ENCODE peak calls at places on chromosomes 16 and 17, in four cellular contexts. O, F, H and C are unnamed samples.

GRCh38 chr17:21029032-21029431 is 13.8 kb downstream of the USP22 start:
- DNase-seq in H (peak; percentile 30), O (no peak), F (no peak), C (no peak)

GRCh38 chr16:14354561-14355351 is 275.3 kb downstream of the PARN start:
- DNase-seq in O (no peak), H (peak; percentile 49), F (no peak), C (no peak)

GRCh38 chr17:66777689-66778225 is 57.2 kb upstream of the CACNG5 start:
- DNase-seq in O (no peak), F (no peak), H (no peak), C (no peak)

GRCh38 chr16:5537347-5537746 is 439.8 kb upstream of the EEF2KMT start:
- DNase-seq in F (no peak), H (no peak), O (no peak), C (no peak)

GRCh38 chr17:27640790-27641189 is 9.8 kb downstream of the LGALS9 start:
- DNase-seq in O (no peak), H (no peak), F (no peak), C (no peak)

GRCh38 chr17:69300222-69300621 is 26.7 kb downstream of the ABCA5 start:
- DNase-seq in H (no peak), F (no peak), O (no peak), C (no peak)

GRCh38 chr17:40484285-40484972 is 17.0 kb downstream of the TNS4 start:
- DNase-seq in H (no peak), O (no peak), F (no peak), C (no peak)

GRCh38 chr16:1871974-1872635 is at the start of gene MEIOB:
- DNase-seq in H (peak; percentile 82), F (no peak), O (peak; percentile 55), C (no peak)

GRCh38 chr17:42535400-42536047 is 517 bp upstream of the NAGLU start:
- DNase-seq in F (no peak), O (no peak), H (no peak), C (no peak)

GRCh38 chr16:86668136-86668535 is 89.8 kb downstream of the FOXL1 start:
- DNase-seq in F (no peak), O (no peak), H (peak; percentile 42), C (peak; percentile 25)

GRCh38 chr16:53664724-53665345 is 38.8 kb downstream of the RPGRIP1L start:
- DNase-seq in F (no peak), O (no peak), H (no peak), C (no peak)

GRCh38 chr17:4263282-4264215 is at the start of gene ANKFY1:
- DNase-seq in O (peak; percentile 99), H (peak; percentile 94), F (peak; percentile 93), C (peak; percentile 99)
- TF ChIP-seq POLR2A in O (peak; percentile 56), H (peak; percentile 89), F (peak; percentile 72), C (no peak)

GRCh38 chr17:49439673-49440571 is 25.2 kb upstream of the PHB1 start:
- DNase-seq in F (no peak), H (no peak), O (no peak), C (peak; percentile 75)

GRCh38 chr17:49437696-49438438 is 23.2 kb upstream of the PHB1 start:
- DNase-seq in O (no peak), H (no peak), F (no peak), C (peak; percentile 50)

GRCh38 chr17:49439305-49439672 is 24.6 kb upstream of the PHB1 start:
- DNase-seq in H (no peak), O (no peak), F (no peak), C (no peak)

GRCh38 chr17:49438439-49438861 is 23.8 kb upstream of the PHB1 start:
- DNase-seq in H (no peak), O (no peak), F (no peak), C (peak; percentile 68)

DNA sequence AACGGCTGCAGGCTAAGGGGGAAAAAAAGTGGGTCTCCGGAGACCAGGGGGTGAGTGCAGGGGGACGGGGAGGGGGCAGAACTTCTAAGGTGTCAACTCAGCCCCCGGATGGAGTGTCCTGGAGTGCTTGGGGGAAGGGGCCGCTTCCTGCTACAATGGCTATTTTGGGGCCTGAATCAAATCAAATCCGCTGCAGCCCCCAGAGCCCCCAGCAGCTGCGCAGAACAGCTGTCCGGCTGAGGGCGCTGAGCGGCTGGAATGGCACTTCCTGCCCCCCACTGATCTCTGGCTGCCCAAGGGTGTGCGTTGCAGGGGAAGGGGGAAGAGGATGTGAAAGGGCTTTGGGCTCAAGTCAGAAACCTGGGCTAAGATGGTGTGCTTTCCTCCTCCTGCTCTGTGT is 24.2 kb upstream of the PHB1 start:
- DNase-seq in H (no peak), O (no peak), F (no peak), C (no peak)
- TF ChIP-seq CTCF in H (no peak), O (no peak), F (no peak), C (no peak)

GRCh38 chr16:89892055-89892630 is 18.8 kb downstream of the TCF25 start:
- DNase-seq in F (no peak), O (no peak), H (no peak), C (no peak)

GRCh38 chr16:89892635-89893034 is 19.2 kb downstream of the TCF25 start:
- DNase-seq in O (no peak), H (no peak), F (no peak), C (no peak)

GRCh38 chr16:89890886-89891657 is 17.7 kb downstream of the TCF25 start:
- DNase-seq in H (no peak), O (no peak), F (no peak), C (no peak)

GRCh38 chr16:89887243-89887642 is 13.9 kb downstream of the TCF25 start:
- DNase-seq in F (no peak), O (no peak), H (no peak), C (no peak)

DNA sequence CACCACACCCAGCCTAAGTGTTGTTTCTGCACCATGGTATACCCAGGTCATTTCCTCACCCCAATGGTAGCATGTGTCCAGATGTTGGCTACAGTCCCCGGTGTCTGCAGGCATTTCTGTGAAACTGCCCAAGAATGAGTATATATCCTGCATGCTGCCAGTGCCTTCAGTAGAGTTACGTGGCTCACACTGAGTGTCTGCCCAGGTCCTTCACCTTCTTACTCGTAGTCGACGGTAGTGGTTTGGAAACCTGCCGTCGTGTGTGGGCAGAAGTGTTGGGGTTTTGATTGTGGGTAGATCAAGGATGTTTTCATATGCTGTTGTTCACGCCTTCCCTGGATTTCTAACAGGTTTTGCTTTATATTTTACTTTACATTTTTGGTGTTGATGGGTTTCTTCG is 16.8 kb downstream of the TCF25 start:
- DNase-seq in H (no peak), O (no peak), F (no peak), C (no peak)
- H3K4me3 ChIP-seq in H (no peak overlapping the region), O (no peak overlapping the region), F (no peak overlapping the region), C (no peak overlapping the region)

DNA sequence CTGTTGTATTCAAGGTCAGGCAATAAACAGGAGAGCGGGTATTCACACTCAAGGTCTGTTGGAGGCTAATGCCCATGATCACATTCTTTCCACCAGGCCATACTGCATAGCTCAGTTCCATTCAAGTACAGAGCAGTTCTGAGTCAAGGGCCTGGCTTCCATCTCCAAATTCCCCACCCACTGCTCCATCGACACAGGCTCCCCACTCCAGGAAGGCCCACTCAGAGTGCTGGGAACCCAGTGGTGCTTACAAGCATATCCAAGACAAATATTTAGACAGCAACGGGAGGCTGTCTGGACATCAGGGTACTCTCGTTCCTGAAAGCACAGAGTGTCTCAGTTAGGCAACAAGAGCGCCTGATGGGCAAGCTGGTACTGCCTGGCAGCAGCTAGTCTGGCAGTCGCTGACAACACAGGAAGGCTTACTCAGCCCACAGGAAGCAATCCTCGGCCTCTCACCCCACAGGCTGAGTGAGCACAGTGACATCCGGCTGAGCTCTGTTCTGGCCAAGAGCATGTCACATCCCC is 40.9 kb downstream of the RFFL start:
- DNase-seq in F (peak; percentile 83), O (peak; percentile 94), H (peak; percentile 82), C (peak; percentile 62)
- TF ChIP-seq POLR2A in F (no peak), O (no peak), H (no peak), C (no peak)

GRCh38 chr17:61076649-61077048 is 323.0 kb upstream of the TBX2 start:
- DNase-seq in H (no peak), O (no peak), F (no peak), C (no peak)

GRCh38 chr17:61073799-61074513 is 325.7 kb upstream of the TBX2 start:
- DNase-seq in F (no peak), H (no peak), O (no peak), C (no peak)

GRCh38 chr17:61070649-61071048 is 329.0 kb upstream of the TBX2 start:
- DNase-seq in F (no peak), O (no peak), H (no peak), C (no peak)

GRCh38 chr17:61072648-61073047 is 327.0 kb upstream of the TBX2 start:
- DNase-seq in H (no peak), O (no peak), F (no peak), C (no peak)

GRCh38 chr17:61075988-61076387 is 323.7 kb upstream of the TBX2 start:
- DNase-seq in O (no peak), F (no peak), H (no peak), C (no peak)
- TF ChIP-seq CTCF in O (no peak), F (no peak), H (no peak), C (no peak)

DNA sequence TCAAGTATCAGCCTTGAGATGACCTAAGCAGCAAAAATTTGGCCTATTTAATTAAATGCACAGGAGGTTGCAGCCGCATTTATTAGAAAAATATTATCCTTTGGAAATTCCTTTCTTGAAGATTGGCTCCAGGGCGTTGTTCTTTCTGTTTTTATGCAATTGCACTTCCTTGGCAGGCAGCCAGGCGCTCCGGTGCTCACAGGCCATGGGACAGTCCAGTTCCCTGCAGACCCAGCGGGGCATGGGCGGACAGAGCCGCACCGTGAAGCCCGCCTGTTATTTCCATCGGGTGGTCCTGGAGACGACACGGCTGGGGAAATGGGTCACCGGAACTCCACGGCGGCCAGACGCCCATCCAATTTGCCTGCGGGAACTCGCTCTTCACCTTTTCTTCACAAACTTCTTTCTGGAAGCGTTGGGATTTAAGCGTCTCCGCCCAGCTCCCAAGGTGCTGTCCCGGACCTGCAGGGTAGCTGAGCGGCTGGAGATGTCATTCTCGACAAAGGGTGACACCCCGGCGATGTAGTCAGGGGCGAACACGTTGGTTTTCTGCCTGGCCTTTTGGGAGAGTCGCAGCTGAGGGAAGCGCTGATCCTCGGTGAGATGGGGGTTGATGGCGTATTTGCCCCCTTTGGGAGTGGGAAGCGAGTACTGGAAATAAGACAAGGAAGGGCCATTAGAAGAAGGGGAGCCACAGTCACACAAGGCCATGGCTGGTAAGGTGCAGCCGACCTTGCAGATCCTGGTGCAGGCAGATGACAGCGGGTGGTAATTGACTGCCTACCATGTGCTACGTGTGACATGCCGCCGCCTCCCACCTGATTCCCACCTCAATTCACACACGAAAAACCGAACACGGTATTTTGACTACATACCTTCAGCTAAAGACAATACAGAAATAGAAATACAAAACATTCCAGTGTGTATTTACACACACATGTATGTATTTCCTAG is 12.5 kb downstream of the NOB1 start:
- DNase-seq in O (peak; percentile 80), H (peak; percentile 59), F (peak; percentile 78), C (peak; percentile 50)
- H3K4me3 ChIP-seq in O (no peak overlapping the region), H (peak overlapping the region; percentile 14), F (no peak overlapping the region), C (no peak overlapping the region)